ENCODE peak calls at places on chromosomes 11 and 22, in six cellular contexts. One of them, this sample, is unnamed.

GRCh38 chr22:47125603-47126002 is 363.2 kb downstream of the TBC1D22A start:
- DNase-seq in choroid plexus epithelial cell: no peak
- DNase-seq in CD8-positive, alpha-beta T cell: no peak
- DNase-seq in NCI-H748 treated with DMSO at 0.1 percent for 48 hours: no peak
- DNase-seq in kidney glomerular epithelial cell: no peak
- DNase-seq in cardiac septum: no peak
- DNase-seq in this sample: no peak

GRCh38 chr11:119828819-119829218 is 99.8 kb upstream of the NECTIN1 start:
- DNase-seq in NCI-H748 treated with DMSO at 0.1 percent for 48 hours: no peak
- DNase-seq in choroid plexus epithelial cell: peak
- DNase-seq in kidney glomerular epithelial cell: no peak
- DNase-seq in CD8-positive, alpha-beta T cell: no peak
- DNase-seq in cardiac septum: no peak
- DNase-seq in this sample: no peak

GRCh38 chr11:111922803-111923202 is 4.1 kb downstream of the C11orf52 start:
- DNase-seq in CD8-positive, alpha-beta T cell: no peak
- DNase-seq in choroid plexus epithelial cell: peak
- DNase-seq in NCI-H748 treated with DMSO at 0.1 percent for 48 hours: no peak
- DNase-seq in kidney glomerular epithelial cell: peak
- DNase-seq in cardiac septum: no peak
- DNase-seq in this sample: no peak

GRCh38 chr11:63920870-63921417 is 4.0 kb upstream of the RCOR2 start:
- DNase-seq in kidney glomerular epithelial cell: no peak
- DNase-seq in cardiac septum: no peak
- DNase-seq in choroid plexus epithelial cell: no peak
- DNase-seq in CD8-positive, alpha-beta T cell: peak
- DNase-seq in NCI-H748 treated with DMSO at 0.1 percent for 48 hours: no peak
- DNase-seq in this sample: no peak

GRCh38 chr11:59756845-59757244 is 1.7 kb downstream of the STX3 start:
- DNase-seq in NCI-H748 treated with DMSO at 0.1 percent for 48 hours: no peak
- DNase-seq in kidney glomerular epithelial cell: peak
- DNase-seq in CD8-positive, alpha-beta T cell: no peak
- DNase-seq in cardiac septum: peak
- DNase-seq in choroid plexus epithelial cell: peak
- DNase-seq in this sample: peak

GRCh38 chr22:19195796-19196731 is 17.5 kb upstream of the SLC25A1 start:
- DNase-seq in kidney glomerular epithelial cell: no peak
- DNase-seq in choroid plexus epithelial cell: no peak
- DNase-seq in CD8-positive, alpha-beta T cell: no peak
- DNase-seq in NCI-H748 treated with DMSO at 0.1 percent for 48 hours: no peak
- DNase-seq in cardiac septum: no peak
- DNase-seq in this sample: no peak

GRCh38 chr11:45110562-45110961 is 35.9 kb upstream of the PRDM11 start:
- DNase-seq in CD8-positive, alpha-beta T cell: no peak
- DNase-seq in choroid plexus epithelial cell: peak
- DNase-seq in NCI-H748 treated with DMSO at 0.1 percent for 48 hours: peak
- DNase-seq in cardiac septum: no peak
- DNase-seq in kidney glomerular epithelial cell: peak
- DNase-seq in this sample: peak

GRCh38 chr11:102994101-102994500 is 38.6 kb upstream of the MMP13 start:
- DNase-seq in CD8-positive, alpha-beta T cell: no peak
- DNase-seq in kidney glomerular epithelial cell: no peak
- DNase-seq in NCI-H748 treated with DMSO at 0.1 percent for 48 hours: no peak
- DNase-seq in cardiac septum: no peak
- DNase-seq in choroid plexus epithelial cell: no peak
- DNase-seq in this sample: no peak

GRCh38 chr11:69343401-69344321 is 49.7 kb downstream of the MYEOV start:
- DNase-seq in NCI-H748 treated with DMSO at 0.1 percent for 48 hours: no peak
- DNase-seq in cardiac septum: no peak
- DNase-seq in CD8-positive, alpha-beta T cell: no peak
- DNase-seq in kidney glomerular epithelial cell: no peak
- DNase-seq in choroid plexus epithelial cell: no peak
- DNase-seq in this sample: no peak

GRCh38 chr22:47615051-47615450 is 852.6 kb downstream of the TBC1D22A start:
- DNase-seq in CD8-positive, alpha-beta T cell: no peak
- DNase-seq in choroid plexus epithelial cell: no peak
- DNase-seq in cardiac septum: peak
- DNase-seq in NCI-H748 treated with DMSO at 0.1 percent for 48 hours: no peak
- DNase-seq in kidney glomerular epithelial cell: no peak
- DNase-seq in this sample: no peak

GRCh38 chr11:60563553-60564235 is 48.5 kb downstream of the MS4A13 start:
- DNase-seq in CD8-positive, alpha-beta T cell: no peak
- DNase-seq in kidney glomerular epithelial cell: no peak
- DNase-seq in cardiac septum: no peak
- DNase-seq in NCI-H748 treated with DMSO at 0.1 percent for 48 hours: peak
- DNase-seq in choroid plexus epithelial cell: peak
- DNase-seq in this sample: no peak

GRCh38 chr11:34790620-34791019 is 125.6 kb downstream of the APIP start:
- DNase-seq in CD8-positive, alpha-beta T cell: no peak
- DNase-seq in choroid plexus epithelial cell: peak
- DNase-seq in kidney glomerular epithelial cell: no peak
- DNase-seq in NCI-H748 treated with DMSO at 0.1 percent for 48 hours: no peak
- DNase-seq in cardiac septum: no peak
- DNase-seq in this sample: peak

GRCh38 chr11:46390331-46391171 is 1.0 kb downstream of the CHRM4 start:
- DNase-seq in choroid plexus epithelial cell: no peak
- DNase-seq in CD8-positive, alpha-beta T cell: no peak
- DNase-seq in kidney glomerular epithelial cell: no peak
- DNase-seq in NCI-H748 treated with DMSO at 0.1 percent for 48 hours: no peak
- DNase-seq in cardiac septum: no peak
- DNase-seq in this sample: no peak

GRCh38 chr11:123360267-123360936 is 69.7 kb upstream of the GRAMD1B start:
- DNase-seq in choroid plexus epithelial cell: no peak
- DNase-seq in kidney glomerular epithelial cell: no peak
- DNase-seq in cardiac septum: no peak
- DNase-seq in CD8-positive, alpha-beta T cell: no peak
- DNase-seq in NCI-H748 treated with DMSO at 0.1 percent for 48 hours: no peak
- DNase-seq in this sample: no peak

GRCh38 chr11:35794850-35795249 is 132.3 kb downstream of the TRIM44 start:
- DNase-seq in choroid plexus epithelial cell: peak
- DNase-seq in cardiac septum: no peak
- DNase-seq in kidney glomerular epithelial cell: no peak
- DNase-seq in NCI-H748 treated with DMSO at 0.1 percent for 48 hours: no peak
- DNase-seq in CD8-positive, alpha-beta T cell: no peak
- DNase-seq in this sample: no peak

GRCh38 chr11:115930276-115930675 is 426.1 kb upstream of the CADM1 start:
- DNase-seq in CD8-positive, alpha-beta T cell: no peak
- DNase-seq in kidney glomerular epithelial cell: peak
- DNase-seq in NCI-H748 treated with DMSO at 0.1 percent for 48 hours: no peak
- DNase-seq in choroid plexus epithelial cell: no peak
- DNase-seq in cardiac septum: no peak
- DNase-seq in this sample: no peak

GRCh38 chr11:120057595-120058581 is 80.0 kb downstream of the TRIM29 start:
- DNase-seq in NCI-H748 treated with DMSO at 0.1 percent for 48 hours: no peak
- DNase-seq in choroid plexus epithelial cell: no peak
- DNase-seq in CD8-positive, alpha-beta T cell: no peak
- DNase-seq in kidney glomerular epithelial cell: no peak
- DNase-seq in cardiac septum: no peak
- DNase-seq in this sample: no peak

GRCh38 chr11:95592455-95592854 is 197.1 kb downstream of the FAM76B start:
- DNase-seq in cardiac septum: no peak
- DNase-seq in choroid plexus epithelial cell: peak
- DNase-seq in NCI-H748 treated with DMSO at 0.1 percent for 48 hours: no peak
- DNase-seq in CD8-positive, alpha-beta T cell: no peak
- DNase-seq in kidney glomerular epithelial cell: no peak
- DNase-seq in this sample: no peak

GRCh38 chr11:77193915-77194830 is 66.1 kb downstream of the MYO7A start:
- DNase-seq in NCI-H748 treated with DMSO at 0.1 percent for 48 hours: no peak
- DNase-seq in choroid plexus epithelial cell: no peak
- DNase-seq in kidney glomerular epithelial cell: no peak
- DNase-seq in CD8-positive, alpha-beta T cell: no peak
- DNase-seq in cardiac septum: no peak
- DNase-seq in this sample: no peak

GRCh38 chr11:45181595-45182550 is 35.4 kb downstream of the PRDM11 start:
- DNase-seq in cardiac septum: no peak
- DNase-seq in choroid plexus epithelial cell: no peak
- DNase-seq in CD8-positive, alpha-beta T cell: no peak
- DNase-seq in NCI-H748 treated with DMSO at 0.1 percent for 48 hours: no peak
- DNase-seq in kidney glomerular epithelial cell: no peak
- DNase-seq in this sample: no peak

GRCh38 chr11:112277937-112278336 is 17.3 kb upstream of the PLET1 start:
- DNase-seq in choroid plexus epithelial cell: peak
- DNase-seq in cardiac septum: no peak
- DNase-seq in kidney glomerular epithelial cell: no peak
- DNase-seq in CD8-positive, alpha-beta T cell: no peak
- DNase-seq in NCI-H748 treated with DMSO at 0.1 percent for 48 hours: no peak
- DNase-seq in this sample: no peak

GRCh38 chr11:72441647-72442267 is 7.4 kb upstream of the CLPB start:
- DNase-seq in CD8-positive, alpha-beta T cell: no peak
- DNase-seq in kidney glomerular epithelial cell: no peak
- DNase-seq in NCI-H748 treated with DMSO at 0.1 percent for 48 hours: no peak
- DNase-seq in choroid plexus epithelial cell: peak
- DNase-seq in cardiac septum: no peak
- DNase-seq in this sample: peak

GRCh38 chr11:2270322-2271076 is at the start of gene ASCL2:
- DNase-seq in CD8-positive, alpha-beta T cell: no peak
- DNase-seq in NCI-H748 treated with DMSO at 0.1 percent for 48 hours: peak
- DNase-seq in choroid plexus epithelial cell: no peak
- DNase-seq in kidney glomerular epithelial cell: no peak
- DNase-seq in cardiac septum: peak
- DNase-seq in this sample: no peak

GRCh38 chr11:119863811-119864601 is 135.0 kb upstream of the NECTIN1 start:
- DNase-seq in kidney glomerular epithelial cell: no peak
- DNase-seq in CD8-positive, alpha-beta T cell: no peak
- DNase-seq in NCI-H748 treated with DMSO at 0.1 percent for 48 hours: peak
- DNase-seq in choroid plexus epithelial cell: no peak
- DNase-seq in cardiac septum: no peak
- DNase-seq in this sample: no peak

GRCh38 chr11:660281-660680 is 23.2 kb downstream of the DRD4 start:
- DNase-seq in choroid plexus epithelial cell: no peak
- DNase-seq in kidney glomerular epithelial cell: no peak
- DNase-seq in NCI-H748 treated with DMSO at 0.1 percent for 48 hours: no peak
- DNase-seq in cardiac septum: no peak
- DNase-seq in CD8-positive, alpha-beta T cell: no peak
- DNase-seq in this sample: no peak

GRCh38 chr22:17810570-17811116 is 36.4 kb upstream of the BID start:
- DNase-seq in cardiac septum: no peak
- DNase-seq in CD8-positive, alpha-beta T cell: no peak
- DNase-seq in kidney glomerular epithelial cell: no peak
- DNase-seq in NCI-H748 treated with DMSO at 0.1 percent for 48 hours: no peak
- DNase-seq in choroid plexus epithelial cell: no peak
- DNase-seq in this sample: no peak

GRCh38 chr22:37058917-37059701 is 7.6 kb downstream of the KCTD17 start:
- DNase-seq in NCI-H748 treated with DMSO at 0.1 percent for 48 hours: no peak
- DNase-seq in cardiac septum: no peak
- DNase-seq in choroid plexus epithelial cell: no peak
- DNase-seq in kidney glomerular epithelial cell: no peak
- DNase-seq in CD8-positive, alpha-beta T cell: no peak
- DNase-seq in this sample: no peak

GRCh38 chr11:86064236-86064803 is 4.6 kb downstream of the PICALM start:
- DNase-seq in cardiac septum: no peak
- DNase-seq in choroid plexus epithelial cell: peak
- DNase-seq in CD8-positive, alpha-beta T cell: no peak
- DNase-seq in kidney glomerular epithelial cell: no peak
- DNase-seq in NCI-H748 treated with DMSO at 0.1 percent for 48 hours: no peak
- DNase-seq in this sample: no peak

GRCh38 chr11:2137202-2138071 is 1.8 kb downstream of the IGF2 start:
- DNase-seq in cardiac septum: no peak
- DNase-seq in kidney glomerular epithelial cell: no peak
- DNase-seq in choroid plexus epithelial cell: peak
- DNase-seq in CD8-positive, alpha-beta T cell: peak
- DNase-seq in NCI-H748 treated with DMSO at 0.1 percent for 48 hours: peak
- DNase-seq in this sample: no peak

GRCh38 chr11:26950260-26950719 is 43.6 kb upstream of the FIBIN start:
- DNase-seq in choroid plexus epithelial cell: peak
- DNase-seq in kidney glomerular epithelial cell: no peak
- DNase-seq in cardiac septum: no peak
- DNase-seq in CD8-positive, alpha-beta T cell: no peak
- DNase-seq in NCI-H748 treated with DMSO at 0.1 percent for 48 hours: no peak
- DNase-seq in this sample: no peak

GRCh38 chr22:40808018-40808841 is 10.9 kb downstream of the SLC25A17 start:
- DNase-seq in CD8-positive, alpha-beta T cell: no peak
- DNase-seq in choroid plexus epithelial cell: peak
- DNase-seq in cardiac septum: no peak
- DNase-seq in kidney glomerular epithelial cell: no peak
- DNase-seq in NCI-H748 treated with DMSO at 0.1 percent for 48 hours: no peak
- DNase-seq in this sample: no peak

GRCh38 chr22:37627091-37627490 is 12.4 kb upstream of the SH3BP1 start:
- DNase-seq in kidney glomerular epithelial cell: no peak
- DNase-seq in NCI-H748 treated with DMSO at 0.1 percent for 48 hours: no peak
- DNase-seq in choroid plexus epithelial cell: no peak
- DNase-seq in CD8-positive, alpha-beta T cell: no peak
- DNase-seq in cardiac septum: no peak
- DNase-seq in this sample: no peak

GRCh38 chr22:50085211-50085999 is at the start of gene MLC1:
- DNase-seq in kidney glomerular epithelial cell: no peak
- DNase-seq in choroid plexus epithelial cell: no peak
- DNase-seq in cardiac septum: peak
- DNase-seq in CD8-positive, alpha-beta T cell: no peak
- DNase-seq in NCI-H748 treated with DMSO at 0.1 percent for 48 hours: no peak
- DNase-seq in this sample: peak

GRCh38 chr11:65186701-65187100 is 5.0 kb downstream of the CAPN1 start:
- DNase-seq in choroid plexus epithelial cell: no peak
- DNase-seq in CD8-positive, alpha-beta T cell: no peak
- DNase-seq in kidney glomerular epithelial cell: no peak
- DNase-seq in NCI-H748 treated with DMSO at 0.1 percent for 48 hours: no peak
- DNase-seq in cardiac septum: no peak
- DNase-seq in this sample: no peak